ENCODE peak calls at places on chromosomes 12 and 14, in nine cellular contexts. K is GM12878, S is tibial nerve, G is body of pancreas, J is stomach, N is IMR-90, F is vagina, M is A549, W is endothelial cell of umbilical vein. H is an unnamed sample.

GRCh38 chr12:124007810-124008570 is 35.0 kb downstream of the ZNF664 start:
- DNase-seq in K (no peak), S (no peak), G (peak; percentile 61), J (no peak), N (peak; percentile 75), F (no peak), M (no peak), W (no peak), H (no peak)

GRCh38 chr14:102215071-102215470 is 75.4 kb downstream of the WDR20 start:
- DNase-seq in K (no peak), S (no peak), G (no peak), J (no peak), N (peak; percentile 84), F (no peak), M (no peak), W (no peak), H (peak; percentile 55)

GRCh38 chr12:96197503-96198272 is 3.5 kb downstream of the ELK3 start:
- DNase-seq in K (no peak), S (no peak), G (no peak), J (no peak), N (peak; percentile 97), F (no peak), M (peak; percentile 86), W (peak; percentile 92), H (no peak)

GRCh38 chr12:8781326-8781725 is 41.1 kb upstream of the A2ML1 start:
- DNase-seq in K (no peak), S (no peak), G (no peak), J (no peak), N (no peak), F (no peak), M (no peak), W (no peak), H (no peak)

GRCh38 chr12:10957741-10958140 is 18.7 kb upstream of the TAS2R14 start:
- DNase-seq in K (no peak), S (no peak), G (no peak), J (no peak), N (no peak), F (no peak), M (no peak), W (no peak), H (no peak)

GRCh38 chr12:131217024-131217586 is 263.4 kb downstream of the ADGRD1 start:
- DNase-seq in K (no peak), S (no peak), G (no peak), J (no peak), N (no peak), F (no peak), M (no peak), W (no peak), H (peak; percentile 29)

GRCh38 chr12:56411781-56412639 is 37.2 kb downstream of the TIMELESS start:
- DNase-seq in K (no peak), S (no peak), G (no peak), J (no peak), N (no peak), F (no peak), M (no peak), W (peak; percentile 15), H (no peak)

GRCh38 chr12:42507031-42507430 is 82.5 kb downstream of the PRICKLE1 start:
- DNase-seq in K (no peak), S (no peak), G (no peak), J (no peak), N (no peak), F (no peak), M (no peak), W (no peak), H (no peak)

GRCh38 chr14:97120204-97121120 is 323.3 kb downstream of the VRK1 start:
- DNase-seq in K (peak; percentile 13), S (no peak), G (no peak), J (no peak), N (no peak), F (no peak), M (no peak), W (no peak), H (no peak)

GRCh38 chr14:68651652-68652432 is 141.0 kb downstream of the ZFP36L1 start:
- DNase-seq in K (no peak), S (no peak), G (no peak), J (no peak), N (peak; percentile 93), F (peak; percentile 61), M (no peak), W (no peak), H (peak; percentile 57)

DNA sequence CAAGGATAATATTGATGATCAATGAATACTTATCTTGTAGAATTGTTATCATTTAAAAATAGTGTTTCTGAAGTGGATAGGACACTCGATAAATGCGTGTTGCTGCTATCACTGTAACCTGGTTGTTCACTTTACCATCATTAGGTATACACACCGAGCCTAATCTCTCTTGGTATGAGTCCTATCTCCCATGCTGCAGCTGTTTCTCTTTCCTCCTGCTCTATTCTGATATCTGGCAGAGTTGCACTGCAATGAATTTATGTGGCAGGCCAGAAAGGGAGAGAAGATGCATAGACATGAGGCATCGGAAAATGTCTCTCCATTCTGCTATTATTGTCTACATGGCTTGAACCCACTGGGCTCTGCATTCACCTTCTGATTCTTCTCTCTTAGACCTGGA is 26.7 kb downstream of the KCNK10 start:
- DNase-seq in K (no peak), S (no peak), G (no peak), J (no peak), N (no peak), F (no peak), M (no peak), W (no peak), H (no peak)
- TF ChIP-seq POLR2A in K (no peak), S (no peak), G (no peak), J (no peak), N (no peak), F (no peak), M (no peak), W (no peak), H (no peak)

GRCh38 chr12:76030378-76031080 is 1.0 kb downstream of the PHLDA1 start:
- DNase-seq in K (no peak), S (no peak), G (peak; percentile 34), J (peak; percentile 41), N (peak; percentile 52), F (no peak), M (peak; percentile 70), W (peak; percentile 58), H (peak; percentile 66)
- TF ChIP-seq POLR2A in K (no peak), S (no peak), G (no peak), J (no peak), N (peak; percentile 50), F (no peak), M (peak; percentile 22), W (peak; percentile 32), H (no peak)

GRCh38 chr14:21258889-21259787 is 10.1 kb downstream of the HNRNPC start:
- DNase-seq in K (no peak), S (no peak), G (no peak), J (no peak), N (no peak), F (no peak), M (no peak), W (no peak), H (no peak)
- TF ChIP-seq POLR2A in K (peak; percentile 22), S (no peak), G (no peak), J (no peak), N (peak; percentile 21), F (no peak), M (no peak), W (no peak), H (no peak)

DNA sequence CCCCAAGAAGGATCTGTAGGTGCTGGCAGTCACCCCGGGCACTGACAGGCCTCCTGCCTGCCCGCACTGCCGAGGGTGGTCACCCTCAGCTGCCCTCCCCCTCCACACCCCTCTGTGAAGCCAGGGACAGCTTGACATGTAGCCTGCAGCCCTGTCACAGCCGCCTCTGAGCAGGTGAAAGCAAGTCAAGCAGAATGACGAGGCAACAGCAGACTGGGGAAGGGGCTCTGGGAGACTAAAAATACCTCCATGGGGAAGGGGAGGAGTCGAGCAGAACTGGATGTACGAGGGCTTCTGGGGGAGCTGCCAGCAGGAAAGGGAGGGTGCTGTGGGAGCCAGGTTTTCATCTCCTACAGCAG is 178.0 kb downstream of the DPF3 start:
- DNase-seq in K (no peak), S (no peak), G (no peak), J (no peak), N (no peak), F (no peak), M (no peak), W (no peak), H (peak; percentile 74)
- TF ChIP-seq POLR2A in K (no peak), S (no peak), G (no peak), J (no peak), N (no peak), F (no peak), M (no peak), W (no peak), H (no peak)

H was measured in heart left ventricle.